ENCODE peak calls at places on chromosomes 5 and 9, in nine cellular contexts. One of them, this sample, is unnamed.

GRCh38 chr5:54302267-54302687 is 8.1 kb downstream of the ARL15 start:
- DNase-seq in T follicular helper cell: no peak
- DNase-seq in NCI-H1694 treated with DMSO at 0.1 percent for 48 hours: no peak
- DNase-seq in HS-27A: no peak
- DNase-seq in GM20000: no peak
- DNase-seq in lower leg skin: no peak
- DNase-seq in dermis blood vessel endothelial cell: no peak
- DNase-seq in islet precursor cell: no peak
- DNase-seq in hypothalamus: no peak
- DNase-seq in this sample: no peak

GRCh38 chr9:21709464-21710058 is 92.9 kb upstream of the MTAP start:
- DNase-seq in hypothalamus: no peak
- DNase-seq in GM20000: peak
- DNase-seq in T follicular helper cell: peak
- DNase-seq in lower leg skin: no peak
- DNase-seq in NCI-H1694 treated with DMSO at 0.1 percent for 48 hours: peak
- DNase-seq in HS-27A: no peak
- DNase-seq in dermis blood vessel endothelial cell: peak
- DNase-seq in islet precursor cell: peak
- DNase-seq in this sample: no peak

GRCh38 chr5:110817437-110817836 is 78.6 kb downstream of the SLC25A46 start:
- DNase-seq in hypothalamus: no peak
- DNase-seq in dermis blood vessel endothelial cell: no peak
- DNase-seq in lower leg skin: no peak
- DNase-seq in HS-27A: no peak
- DNase-seq in T follicular helper cell: no peak
- DNase-seq in NCI-H1694 treated with DMSO at 0.1 percent for 48 hours: no peak
- DNase-seq in islet precursor cell: no peak
- DNase-seq in GM20000: no peak
- DNase-seq in this sample: no peak

GRCh38 chr9:5453004-5453403 is 2.7 kb downstream of the CD274 start:
- DNase-seq in dermis blood vessel endothelial cell: peak
- DNase-seq in HS-27A: no peak
- DNase-seq in NCI-H1694 treated with DMSO at 0.1 percent for 48 hours: no peak
- DNase-seq in islet precursor cell: no peak
- DNase-seq in T follicular helper cell: no peak
- DNase-seq in GM20000: no peak
- DNase-seq in hypothalamus: no peak
- DNase-seq in lower leg skin: no peak
- DNase-seq in this sample: no peak

GRCh38 chr9:76181020-76181641 is 213.1 kb downstream of the RFK start:
- DNase-seq in dermis blood vessel endothelial cell: no peak
- DNase-seq in islet precursor cell: peak
- DNase-seq in HS-27A: no peak
- DNase-seq in lower leg skin: no peak
- DNase-seq in GM20000: no peak
- DNase-seq in hypothalamus: no peak
- DNase-seq in NCI-H1694 treated with DMSO at 0.1 percent for 48 hours: no peak
- DNase-seq in T follicular helper cell: no peak
- DNase-seq in this sample: no peak

GRCh38 chr9:37922391-37923120 is 18.6 kb upstream of the SLC25A51 start:
- DNase-seq in NCI-H1694 treated with DMSO at 0.1 percent for 48 hours: no peak
- DNase-seq in islet precursor cell: peak
- DNase-seq in lower leg skin: peak
- DNase-seq in dermis blood vessel endothelial cell: no peak
- DNase-seq in HS-27A: no peak
- DNase-seq in GM20000: no peak
- DNase-seq in T follicular helper cell: no peak
- DNase-seq in hypothalamus: no peak
- DNase-seq in this sample: peak

GRCh38 chr5:26889810-26890209 is 148.6 kb downstream of the CDH9 start:
- DNase-seq in hypothalamus: no peak
- DNase-seq in HS-27A: no peak
- DNase-seq in T follicular helper cell: no peak
- DNase-seq in islet precursor cell: no peak
- DNase-seq in GM20000: no peak
- DNase-seq in NCI-H1694 treated with DMSO at 0.1 percent for 48 hours: no peak
- DNase-seq in dermis blood vessel endothelial cell: no peak
- DNase-seq in lower leg skin: no peak
- DNase-seq in this sample: no peak

GRCh38 chr9:33718987-33719386 is 76.4 kb upstream of the PRSS3 start:
- DNase-seq in hypothalamus: no peak
- DNase-seq in GM20000: no peak
- DNase-seq in islet precursor cell: no peak
- DNase-seq in NCI-H1694 treated with DMSO at 0.1 percent for 48 hours: no peak
- DNase-seq in T follicular helper cell: no peak
- DNase-seq in HS-27A: no peak
- DNase-seq in dermis blood vessel endothelial cell: peak
- DNase-seq in lower leg skin: no peak
- DNase-seq in this sample: no peak

GRCh38 chr5:113612060-113612496 is 98.6 kb downstream of the YTHDC2 start:
- DNase-seq in hypothalamus: no peak
- DNase-seq in GM20000: peak
- DNase-seq in T follicular helper cell: no peak
- DNase-seq in dermis blood vessel endothelial cell: peak
- DNase-seq in NCI-H1694 treated with DMSO at 0.1 percent for 48 hours: peak
- DNase-seq in islet precursor cell: no peak
- DNase-seq in lower leg skin: no peak
- DNase-seq in HS-27A: no peak
- DNase-seq in this sample: no peak

GRCh38 chr5:59275537-59276276 is 617.8 kb downstream of the PDE4D start:
- DNase-seq in T follicular helper cell: no peak
- DNase-seq in lower leg skin: no peak
- DNase-seq in GM20000: no peak
- DNase-seq in hypothalamus: no peak
- DNase-seq in islet precursor cell: peak
- DNase-seq in NCI-H1694 treated with DMSO at 0.1 percent for 48 hours: peak
- DNase-seq in dermis blood vessel endothelial cell: peak
- DNase-seq in HS-27A: no peak
- DNase-seq in this sample: no peak

GRCh38 chr5:5298841-5299543 is 123.5 kb upstream of the ICE1 start:
- DNase-seq in T follicular helper cell: no peak
- DNase-seq in lower leg skin: no peak
- DNase-seq in hypothalamus: no peak
- DNase-seq in islet precursor cell: no peak
- DNase-seq in GM20000: no peak
- DNase-seq in NCI-H1694 treated with DMSO at 0.1 percent for 48 hours: no peak
- DNase-seq in HS-27A: no peak
- DNase-seq in dermis blood vessel endothelial cell: no peak
- DNase-seq in this sample: no peak

GRCh38 chr5:131413605-131414559 is 150.0 kb downstream of the CDC42SE2 start:
- DNase-seq in T follicular helper cell: no peak
- DNase-seq in hypothalamus: no peak
- DNase-seq in lower leg skin: no peak
- DNase-seq in NCI-H1694 treated with DMSO at 0.1 percent for 48 hours: no peak
- DNase-seq in islet precursor cell: no peak
- DNase-seq in dermis blood vessel endothelial cell: no peak
- DNase-seq in HS-27A: no peak
- DNase-seq in GM20000: peak
- DNase-seq in this sample: no peak

GRCh38 chr5:172612771-172613170 is 28.3 kb upstream of the NEURL1B start:
- DNase-seq in dermis blood vessel endothelial cell: no peak
- DNase-seq in lower leg skin: no peak
- DNase-seq in T follicular helper cell: no peak
- DNase-seq in hypothalamus: no peak
- DNase-seq in GM20000: no peak
- DNase-seq in NCI-H1694 treated with DMSO at 0.1 percent for 48 hours: no peak
- DNase-seq in HS-27A: no peak
- DNase-seq in islet precursor cell: no peak
- DNase-seq in this sample: no peak

GRCh38 chr5:162593881-162594280 is 526.3 kb downstream of the GABRG2 start:
- DNase-seq in islet precursor cell: no peak
- DNase-seq in GM20000: no peak
- DNase-seq in T follicular helper cell: no peak
- DNase-seq in HS-27A: no peak
- DNase-seq in hypothalamus: no peak
- DNase-seq in NCI-H1694 treated with DMSO at 0.1 percent for 48 hours: no peak
- DNase-seq in lower leg skin: no peak
- DNase-seq in dermis blood vessel endothelial cell: no peak
- DNase-seq in this sample: no peak

GRCh38 chr9:137353223-137354152 is 51.4 kb upstream of the NRARP start:
- DNase-seq in T follicular helper cell: no peak
- DNase-seq in hypothalamus: no peak
- DNase-seq in lower leg skin: peak
- DNase-seq in NCI-H1694 treated with DMSO at 0.1 percent for 48 hours: no peak
- DNase-seq in HS-27A: no peak
- DNase-seq in dermis blood vessel endothelial cell: peak
- DNase-seq in islet precursor cell: no peak
- DNase-seq in GM20000: peak
- DNase-seq in this sample: no peak

GRCh38 chr5:172939561-172939960 is 19.7 kb upstream of the RPL26L1 start:
- DNase-seq in GM20000: no peak
- DNase-seq in islet precursor cell: peak
- DNase-seq in NCI-H1694 treated with DMSO at 0.1 percent for 48 hours: peak
- DNase-seq in hypothalamus: no peak
- DNase-seq in lower leg skin: no peak
- DNase-seq in HS-27A: no peak
- DNase-seq in dermis blood vessel endothelial cell: no peak
- DNase-seq in T follicular helper cell: no peak
- DNase-seq in this sample: no peak

GRCh38 chr5:140588311-140589070 is 23.9 kb downstream of the SLC35A4 start:
- DNase-seq in GM20000: no peak
- DNase-seq in NCI-H1694 treated with DMSO at 0.1 percent for 48 hours: no peak
- DNase-seq in HS-27A: no peak
- DNase-seq in lower leg skin: no peak
- DNase-seq in dermis blood vessel endothelial cell: no peak
- DNase-seq in islet precursor cell: no peak
- DNase-seq in T follicular helper cell: no peak
- DNase-seq in hypothalamus: no peak
- DNase-seq in this sample: no peak

GRCh38 chr9:136372561-136373299 is 739 bp downstream of the CARD9 start:
- DNase-seq in hypothalamus: no peak
- DNase-seq in islet precursor cell: peak
- DNase-seq in GM20000: peak
- DNase-seq in dermis blood vessel endothelial cell: peak
- DNase-seq in HS-27A: no peak
- DNase-seq in lower leg skin: no peak
- DNase-seq in T follicular helper cell: no peak
- DNase-seq in NCI-H1694 treated with DMSO at 0.1 percent for 48 hours: peak
- DNase-seq in this sample: no peak

GRCh38 chr5:17436766-17437221 is 61.2 kb upstream of the TAF11L2 start:
- DNase-seq in NCI-H1694 treated with DMSO at 0.1 percent for 48 hours: no peak
- DNase-seq in HS-27A: no peak
- DNase-seq in T follicular helper cell: no peak
- DNase-seq in dermis blood vessel endothelial cell: peak
- DNase-seq in GM20000: peak
- DNase-seq in islet precursor cell: no peak
- DNase-seq in lower leg skin: no peak
- DNase-seq in hypothalamus: no peak
- DNase-seq in this sample: no peak

GRCh38 chr9:133536080-133536479 is 1.6 kb downstream of the ADAMTSL2 start:
- DNase-seq in T follicular helper cell: no peak
- DNase-seq in GM20000: no peak
- DNase-seq in HS-27A: no peak
- DNase-seq in hypothalamus: no peak
- DNase-seq in NCI-H1694 treated with DMSO at 0.1 percent for 48 hours: no peak
- DNase-seq in dermis blood vessel endothelial cell: no peak
- DNase-seq in lower leg skin: no peak
- DNase-seq in islet precursor cell: no peak
- DNase-seq in this sample: no peak

GRCh38 chr9:111294691-111295451 is 35.2 kb downstream of the OR2K2 start:
- DNase-seq in HS-27A: no peak
- DNase-seq in GM20000: no peak
- DNase-seq in islet precursor cell: no peak
- DNase-seq in lower leg skin: no peak
- DNase-seq in dermis blood vessel endothelial cell: no peak
- DNase-seq in NCI-H1694 treated with DMSO at 0.1 percent for 48 hours: no peak
- DNase-seq in hypothalamus: no peak
- DNase-seq in T follicular helper cell: no peak
- DNase-seq in this sample: no peak

GRCh38 chr9:129131300-129132145 is 20.3 kb downstream of the PTPA start:
- DNase-seq in lower leg skin: peak
- DNase-seq in GM20000: peak
- DNase-seq in hypothalamus: peak
- DNase-seq in NCI-H1694 treated with DMSO at 0.1 percent for 48 hours: peak
- DNase-seq in T follicular helper cell: peak
- DNase-seq in islet precursor cell: peak
- DNase-seq in HS-27A: no peak
- DNase-seq in dermis blood vessel endothelial cell: peak
- DNase-seq in this sample: peak

GRCh38 chr5:174777116-174777515 is 52.7 kb downstream of the MSX2 start:
- DNase-seq in lower leg skin: no peak
- DNase-seq in GM20000: no peak
- DNase-seq in islet precursor cell: no peak
- DNase-seq in dermis blood vessel endothelial cell: no peak
- DNase-seq in T follicular helper cell: no peak
- DNase-seq in NCI-H1694 treated with DMSO at 0.1 percent for 48 hours: no peak
- DNase-seq in HS-27A: no peak
- DNase-seq in hypothalamus: no peak
- DNase-seq in this sample: no peak

GRCh38 chr5:80059354-80059980 is 24.3 kb downstream of the THBS4 start:
- DNase-seq in dermis blood vessel endothelial cell: no peak
- DNase-seq in GM20000: no peak
- DNase-seq in hypothalamus: no peak
- DNase-seq in NCI-H1694 treated with DMSO at 0.1 percent for 48 hours: no peak
- DNase-seq in islet precursor cell: no peak
- DNase-seq in lower leg skin: no peak
- DNase-seq in T follicular helper cell: no peak
- DNase-seq in HS-27A: no peak
- DNase-seq in this sample: no peak

GRCh38 chr9:98284754-98285153 is 29.3 kb upstream of the TBC1D2 start:
- DNase-seq in islet precursor cell: no peak
- DNase-seq in HS-27A: no peak
- DNase-seq in lower leg skin: no peak
- DNase-seq in dermis blood vessel endothelial cell: no peak
- DNase-seq in T follicular helper cell: no peak
- DNase-seq in NCI-H1694 treated with DMSO at 0.1 percent for 48 hours: no peak
- DNase-seq in hypothalamus: no peak
- DNase-seq in GM20000: no peak
- DNase-seq in this sample: no peak

GRCh38 chr5:62284946-62285891 is 20.8 kb upstream of the KIF2A start:
- DNase-seq in hypothalamus: no peak
- DNase-seq in T follicular helper cell: no peak
- DNase-seq in NCI-H1694 treated with DMSO at 0.1 percent for 48 hours: no peak
- DNase-seq in HS-27A: no peak
- DNase-seq in GM20000: no peak
- DNase-seq in lower leg skin: no peak
- DNase-seq in islet precursor cell: no peak
- DNase-seq in dermis blood vessel endothelial cell: no peak
- DNase-seq in this sample: no peak

This sample was measured in suprapubic skin.